ENCODE peak calls at places on chromosomes 16 and 17, in five cellular contexts. One of them, this sample, is unnamed.

GRCh38 chr16:4891097-4891885 is 44.0 kb downstream of the UBN1 start:
- DNase-seq in colonic mucosa: no peak
- DNase-seq in right lobe of liver: no peak
- DNase-seq in ovary: no peak
- DNase-seq in cardiac fibroblast: no peak
- DNase-seq in this sample: no peak

GRCh38 chr16:73062640-73063283 is 14.8 kb upstream of the ZFHX3 start:
- DNase-seq in colonic mucosa: no peak
- DNase-seq in right lobe of liver: no peak
- DNase-seq in ovary: no peak
- DNase-seq in cardiac fibroblast: no peak
- DNase-seq in this sample: no peak

GRCh38 chr16:70018254-70018653 is 67.1 kb downstream of the CLEC18A start:
- DNase-seq in colonic mucosa: no peak
- DNase-seq in right lobe of liver: no peak
- DNase-seq in ovary: no peak
- DNase-seq in cardiac fibroblast: peak
- DNase-seq in this sample: no peak

GRCh38 chr17:41456206-41456605 is 11.0 kb downstream of the KRT32 start:
- DNase-seq in colonic mucosa: no peak
- DNase-seq in right lobe of liver: no peak
- DNase-seq in ovary: no peak
- DNase-seq in cardiac fibroblast: no peak
- DNase-seq in this sample: no peak

GRCh38 chr16:89505204-89506112 is 2.7 kb upstream of the SPG7 start:
- DNase-seq in colonic mucosa: peak
- DNase-seq in right lobe of liver: peak
- DNase-seq in ovary: peak
- DNase-seq in cardiac fibroblast: peak
- DNase-seq in this sample: peak

GRCh38 chr17:48641541-48642058 is 15.4 kb upstream of the HOXB9 start:
- DNase-seq in colonic mucosa: peak
- DNase-seq in right lobe of liver: no peak
- DNase-seq in ovary: no peak
- DNase-seq in cardiac fibroblast: no peak
- DNase-seq in this sample: no peak

GRCh38 chr16:58028168-58028455 is 2.6 kb downstream of the MMP15 start:
- DNase-seq in colonic mucosa: no peak
- DNase-seq in right lobe of liver: no peak
- DNase-seq in ovary: no peak
- DNase-seq in cardiac fibroblast: no peak
- DNase-seq in this sample: no peak

GRCh38 chr17:51435641-51436091 is 175.3 kb downstream of the UTP18 start:
- DNase-seq in colonic mucosa: peak
- DNase-seq in right lobe of liver: peak
- DNase-seq in ovary: peak
- DNase-seq in cardiac fibroblast: peak
- DNase-seq in this sample: no peak

GRCh38 chr17:27596571-27597187 is 34.3 kb upstream of the LGALS9 start:
- DNase-seq in colonic mucosa: no peak
- DNase-seq in right lobe of liver: no peak
- DNase-seq in ovary: no peak
- DNase-seq in cardiac fibroblast: no peak
- DNase-seq in this sample: no peak

GRCh38 chr16:50597563-50598255 is 49.5 kb downstream of the NKD1 start:
- DNase-seq in colonic mucosa: no peak
- DNase-seq in right lobe of liver: no peak
- DNase-seq in ovary: no peak
- DNase-seq in cardiac fibroblast: no peak
- DNase-seq in this sample: no peak

GRCh38 chr17:34146440-34147043 is 108.5 kb upstream of the CCL2 start:
- DNase-seq in colonic mucosa: peak
- DNase-seq in right lobe of liver: peak
- DNase-seq in ovary: no peak
- DNase-seq in cardiac fibroblast: no peak
- DNase-seq in this sample: no peak

GRCh38 chr16:54443839-54444238 is 157.3 kb upstream of the IRX3 start:
- DNase-seq in colonic mucosa: no peak
- DNase-seq in right lobe of liver: peak
- DNase-seq in ovary: no peak
- DNase-seq in cardiac fibroblast: no peak
- DNase-seq in this sample: no peak

GRCh38 chr16:51237861-51238378 is 86.8 kb upstream of the SALL1 start:
- DNase-seq in colonic mucosa: no peak
- DNase-seq in right lobe of liver: no peak
- DNase-seq in ovary: no peak
- DNase-seq in cardiac fibroblast: no peak
- DNase-seq in this sample: no peak

GRCh38 chr16:86701286-86701975 is 123.1 kb downstream of the FOXL1 start:
- DNase-seq in colonic mucosa: no peak
- DNase-seq in right lobe of liver: no peak
- DNase-seq in ovary: no peak
- DNase-seq in cardiac fibroblast: no peak
- DNase-seq in this sample: no peak

GRCh38 chr17:72970794-72971512 is 121.5 kb downstream of the SLC39A11 start:
- DNase-seq in colonic mucosa: no peak
- DNase-seq in right lobe of liver: no peak
- DNase-seq in ovary: no peak
- DNase-seq in cardiac fibroblast: no peak
- DNase-seq in this sample: no peak

GRCh38 chr17:12790806-12791148 is 1.5 kb downstream of the ARHGAP44 start:
- DNase-seq in colonic mucosa: no peak
- DNase-seq in right lobe of liver: no peak
- DNase-seq in ovary: no peak
- DNase-seq in cardiac fibroblast: no peak
- DNase-seq in this sample: no peak

GRCh38 chr16:85275533-85276249 is 163.4 kb upstream of the CIBAR2 start:
- DNase-seq in colonic mucosa: peak
- DNase-seq in right lobe of liver: peak
- DNase-seq in ovary: peak
- DNase-seq in cardiac fibroblast: peak
- DNase-seq in this sample: peak

GRCh38 chr17:41772586-41773189 is 13.8 kb downstream of the JUP start:
- DNase-seq in colonic mucosa: peak
- DNase-seq in right lobe of liver: peak
- DNase-seq in ovary: no peak
- DNase-seq in cardiac fibroblast: no peak
- DNase-seq in this sample: no peak

GRCh38 chr17:57294629-57295501 is 38.5 kb downstream of the MSI2 start:
- DNase-seq in colonic mucosa: no peak
- DNase-seq in right lobe of liver: no peak
- DNase-seq in ovary: no peak
- DNase-seq in cardiac fibroblast: no peak
- DNase-seq in this sample: no peak

GRCh38 chr17:4510615-4510941 is 11.9 kb downstream of the SPNS2 start:
- DNase-seq in colonic mucosa: no peak
- DNase-seq in right lobe of liver: no peak
- DNase-seq in ovary: no peak
- DNase-seq in cardiac fibroblast: no peak
- DNase-seq in this sample: no peak

GRCh38 chr17:65092262-65092661 is 35.7 kb upstream of the GNA13 start:
- DNase-seq in colonic mucosa: no peak
- DNase-seq in right lobe of liver: no peak
- DNase-seq in ovary: no peak
- DNase-seq in cardiac fibroblast: peak
- DNase-seq in this sample: no peak

DNA sequence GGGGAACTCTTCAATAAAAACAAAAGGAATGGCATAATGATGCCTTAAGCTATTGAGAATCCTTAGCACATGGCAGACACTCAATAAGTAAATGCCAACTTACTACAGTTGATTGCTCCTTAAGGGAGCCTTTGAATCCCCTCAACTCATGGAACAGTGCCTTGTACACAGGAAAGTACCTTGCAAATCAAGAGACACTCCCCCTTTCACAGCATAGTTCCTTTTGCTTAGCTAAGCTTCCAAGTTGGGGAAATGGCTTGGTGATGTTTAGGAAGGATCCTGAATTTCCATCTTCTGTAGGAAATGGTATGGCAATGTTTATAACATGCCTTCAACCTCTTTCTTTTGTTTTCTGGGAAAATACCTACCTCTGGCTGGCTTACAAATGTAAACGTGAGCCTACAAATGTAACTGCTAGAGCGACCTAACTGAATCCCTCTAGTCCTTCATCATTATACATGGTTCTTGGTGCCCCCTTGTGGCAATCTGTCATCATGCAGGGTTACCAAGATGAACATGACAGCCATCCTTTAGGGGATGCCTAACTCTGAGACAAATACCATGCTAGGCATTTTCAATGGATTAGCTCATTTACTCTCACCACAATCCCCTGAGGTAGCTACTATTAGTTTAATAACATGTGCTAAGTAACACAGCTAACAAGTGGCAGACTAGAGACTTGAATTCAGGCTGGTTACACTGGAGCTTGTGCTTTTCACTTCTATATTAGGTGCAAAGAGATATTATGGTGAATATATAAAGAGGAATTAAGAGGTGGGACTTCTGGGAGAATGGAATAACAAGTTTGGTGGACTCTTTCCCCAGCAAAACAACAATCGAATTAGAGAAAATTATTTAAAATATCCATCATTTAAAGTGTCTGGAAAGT is 65.0 kb downstream of the MMD start:
- DNase-seq in colonic mucosa: peak
- DNase-seq in right lobe of liver: peak
- DNase-seq in ovary: peak
- DNase-seq in cardiac fibroblast: peak
- DNase-seq in this sample: peak
- TF ChIP-seq CTCF in colonic mucosa: peak
- TF ChIP-seq CTCF in right lobe of liver: peak
- TF ChIP-seq CTCF in ovary: peak
- TF ChIP-seq CTCF in cardiac fibroblast: peak
- TF ChIP-seq CTCF in this sample: no peak

GRCh38 chr16:14606102-14606501 is 24.0 kb downstream of the PARN start:
- DNase-seq in colonic mucosa: no peak
- DNase-seq in right lobe of liver: no peak
- DNase-seq in ovary: no peak
- DNase-seq in cardiac fibroblast: no peak
- DNase-seq in this sample: no peak

GRCh38 chr16:14602443-14602963 is 27.6 kb downstream of the PARN start:
- DNase-seq in colonic mucosa: no peak
- DNase-seq in right lobe of liver: no peak
- DNase-seq in ovary: no peak
- DNase-seq in cardiac fibroblast: no peak
- DNase-seq in this sample: no peak

DNA sequence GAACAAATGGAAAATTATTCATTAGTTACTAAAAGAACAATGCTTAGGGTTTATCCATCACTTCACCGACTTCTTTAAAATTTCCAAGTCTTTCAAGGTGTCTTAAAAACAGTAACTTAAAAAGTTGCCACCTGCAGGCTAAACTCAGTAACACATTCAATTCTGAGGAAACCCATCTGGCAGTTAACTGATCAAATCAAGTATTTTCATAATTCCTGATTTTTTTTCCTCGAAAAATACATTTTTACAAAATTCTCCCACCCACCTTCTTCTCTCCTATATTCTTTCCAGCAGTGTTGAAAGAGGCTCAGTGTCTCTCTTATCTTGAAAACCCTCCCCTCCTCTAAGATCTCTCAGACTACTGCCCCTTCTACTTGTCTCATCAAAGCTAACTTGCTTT is 29.9 kb downstream of the PARN start:
- DNase-seq in colonic mucosa: no peak
- DNase-seq in right lobe of liver: no peak
- DNase-seq in ovary: no peak
- DNase-seq in cardiac fibroblast: peak
- DNase-seq in this sample: no peak
- TF ChIP-seq CTCF in colonic mucosa: peak
- TF ChIP-seq CTCF in right lobe of liver: peak
- TF ChIP-seq CTCF in ovary: no peak
- TF ChIP-seq CTCF in cardiac fibroblast: peak
- TF ChIP-seq CTCF in this sample: no peak

GRCh38 chr17:82065638-82066303 is at the start of gene DUS1L:
- DNase-seq in colonic mucosa: peak
- DNase-seq in right lobe of liver: no peak
- DNase-seq in ovary: peak
- DNase-seq in cardiac fibroblast: peak
- DNase-seq in this sample: no peak
- TF ChIP-seq CTCF in colonic mucosa: no peak
- TF ChIP-seq CTCF in right lobe of liver: no peak
- TF ChIP-seq CTCF in ovary: no peak
- TF ChIP-seq CTCF in cardiac fibroblast: no peak
- TF ChIP-seq CTCF in this sample: no peak

DNA sequence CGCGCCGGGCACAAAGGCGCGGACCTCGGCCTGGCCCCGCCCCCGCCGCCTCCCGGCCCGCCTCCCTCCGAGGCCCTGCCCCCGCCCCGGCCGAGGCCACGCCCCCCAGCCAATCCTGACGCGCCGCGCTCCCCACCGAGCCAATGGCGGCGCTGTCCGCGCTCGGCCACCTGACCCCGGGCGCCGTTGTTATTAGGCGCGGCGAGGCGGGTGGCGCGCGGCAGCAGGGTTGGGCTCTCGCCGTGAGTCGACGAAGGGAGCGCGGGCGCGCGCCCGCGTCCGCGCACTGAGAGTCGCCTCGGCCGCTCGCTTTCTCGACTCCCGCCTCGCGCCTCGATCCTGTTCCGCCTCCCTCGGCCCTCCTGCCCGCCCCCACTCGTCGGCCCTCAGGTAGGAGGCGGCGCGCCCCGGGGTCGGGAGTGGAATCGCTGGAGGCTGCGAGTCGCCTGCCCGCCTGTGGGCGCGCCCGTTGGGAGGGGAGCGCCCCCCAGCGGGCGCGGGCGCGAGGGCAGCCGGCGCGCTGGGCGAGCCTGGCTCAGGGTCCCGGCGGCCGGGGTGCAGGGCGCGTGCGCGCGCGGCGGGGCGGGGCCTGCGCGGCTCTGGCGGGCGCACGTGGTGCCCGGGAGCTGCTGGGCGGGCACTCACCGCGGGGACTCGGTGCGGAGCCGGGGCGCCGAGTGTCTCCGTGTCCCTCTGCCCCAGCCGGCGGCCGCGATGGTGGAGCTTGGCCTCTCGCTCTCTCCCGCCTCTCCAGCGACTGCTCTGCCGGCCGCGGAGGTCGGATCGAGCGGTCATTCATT is 405 bp upstream of the CBLN1 start:
- DNase-seq in colonic mucosa: peak
- DNase-seq in right lobe of liver: peak
- DNase-seq in ovary: no peak
- DNase-seq in cardiac fibroblast: peak
- DNase-seq in this sample: no peak
- TF ChIP-seq CTCF in colonic mucosa: peak
- TF ChIP-seq CTCF in right lobe of liver: peak
- TF ChIP-seq CTCF in ovary: no peak
- TF ChIP-seq CTCF in cardiac fibroblast: no peak
- TF ChIP-seq CTCF in this sample: no peak

GRCh38 chr17:17868637-17869522 is 32.1 kb upstream of the SREBF1 start:
- DNase-seq in colonic mucosa: no peak
- DNase-seq in right lobe of liver: no peak
- DNase-seq in ovary: peak
- DNase-seq in cardiac fibroblast: peak
- DNase-seq in this sample: no peak

GRCh38 chr17:17871913-17872312 is 35.1 kb upstream of the SREBF1 start:
- DNase-seq in colonic mucosa: no peak
- DNase-seq in right lobe of liver: no peak
- DNase-seq in ovary: no peak
- DNase-seq in cardiac fibroblast: no peak
- DNase-seq in this sample: no peak

GRCh38 chr17:17872468-17873345 is 35.9 kb upstream of the SREBF1 start:
- DNase-seq in colonic mucosa: no peak
- DNase-seq in right lobe of liver: no peak
- DNase-seq in ovary: no peak
- DNase-seq in cardiac fibroblast: no peak
- DNase-seq in this sample: no peak

GRCh38 chr17:17873450-17873991 is 36.7 kb upstream of the SREBF1 start:
- DNase-seq in colonic mucosa: no peak
- DNase-seq in right lobe of liver: no peak
- DNase-seq in ovary: no peak
- DNase-seq in cardiac fibroblast: no peak
- DNase-seq in this sample: no peak

GRCh38 chr17:17870292-17870691 is 33.5 kb upstream of the SREBF1 start:
- DNase-seq in colonic mucosa: no peak
- DNase-seq in right lobe of liver: no peak
- DNase-seq in ovary: no peak
- DNase-seq in cardiac fibroblast: no peak
- DNase-seq in this sample: no peak
- TF ChIP-seq CTCF in colonic mucosa: no peak
- TF ChIP-seq CTCF in right lobe of liver: no peak
- TF ChIP-seq CTCF in ovary: no peak
- TF ChIP-seq CTCF in cardiac fibroblast: no peak
- TF ChIP-seq CTCF in this sample: no peak